ENCODE peak calls at places on chromosomes 6 and 20, in eight cellular contexts. One of them, this sample, is unnamed.
A peak's percentile ranks its signal among the peaks of the same experiment; 100 is the strongest.

GRCh38 chr6:21107796-21108195 is 485.8 kb upstream of the SOX4 start:
- DNase-seq in GM13976: no peak
- DNase-seq in transverse colon: no peak
- DNase-seq in choroid plexus epithelial cell: no peak
- DNase-seq in CD4-positive, alpha-beta T cell: no peak
- DNase-seq in mucosa of descending colon: no peak
- DNase-seq in mammary epithelial cell: no peak
- DNase-seq in glutamatergic neuron: no peak
- DNase-seq in this sample: no peak

GRCh38 chr6:8047466-8048292 is 16.5 kb downstream of the BLOC1S5 start:
- DNase-seq in choroid plexus epithelial cell: peak; percentile 72
- DNase-seq in transverse colon: no peak
- DNase-seq in mucosa of descending colon: no peak
- DNase-seq in glutamatergic neuron: no peak
- DNase-seq in CD4-positive, alpha-beta T cell: no peak
- DNase-seq in mammary epithelial cell: no peak
- DNase-seq in GM13976: no peak
- DNase-seq in this sample: no peak

GRCh38 chr6:4743026-4743425 is 33.2 kb upstream of the CDYL start:
- DNase-seq in mucosa of descending colon: no peak
- DNase-seq in CD4-positive, alpha-beta T cell: no peak
- DNase-seq in mammary epithelial cell: no peak
- DNase-seq in choroid plexus epithelial cell: no peak
- DNase-seq in transverse colon: no peak
- DNase-seq in GM13976: no peak
- DNase-seq in glutamatergic neuron: no peak
- DNase-seq in this sample: no peak

GRCh38 chr6:154371337-154371736 is 14.7 kb upstream of the IPCEF1 start:
- DNase-seq in glutamatergic neuron: no peak
- DNase-seq in mammary epithelial cell: no peak
- DNase-seq in transverse colon: no peak
- DNase-seq in choroid plexus epithelial cell: no peak
- DNase-seq in mucosa of descending colon: no peak
- DNase-seq in CD4-positive, alpha-beta T cell: no peak
- DNase-seq in GM13976: no peak
- DNase-seq in this sample: no peak

GRCh38 chr6:5215181-5215580 is 45.6 kb downstream of the LYRM4 start:
- DNase-seq in transverse colon: no peak
- DNase-seq in mammary epithelial cell: no peak
- DNase-seq in CD4-positive, alpha-beta T cell: no peak
- DNase-seq in GM13976: no peak
- DNase-seq in choroid plexus epithelial cell: no peak
- DNase-seq in mucosa of descending colon: no peak
- DNase-seq in glutamatergic neuron: no peak
- DNase-seq in this sample: no peak

GRCh38 chr6:101818056-101818455 is 424.5 kb downstream of the GRIK2 start:
- DNase-seq in transverse colon: no peak
- DNase-seq in GM13976: no peak
- DNase-seq in glutamatergic neuron: no peak
- DNase-seq in choroid plexus epithelial cell: no peak
- DNase-seq in mammary epithelial cell: no peak
- DNase-seq in CD4-positive, alpha-beta T cell: no peak
- DNase-seq in mucosa of descending colon: no peak
- DNase-seq in this sample: no peak

GRCh38 chr20:1568166-1568490 is 10.6 kb upstream of the SIRPD start:
- DNase-seq in GM13976: no peak
- DNase-seq in CD4-positive, alpha-beta T cell: no peak
- DNase-seq in mammary epithelial cell: no peak
- DNase-seq in glutamatergic neuron: no peak
- DNase-seq in choroid plexus epithelial cell: no peak
- DNase-seq in mucosa of descending colon: no peak
- DNase-seq in transverse colon: no peak
- DNase-seq in this sample: no peak

GRCh38 chr6:27893059-27893835 is 18.9 kb downstream of the OR2B2 start:
- DNase-seq in mammary epithelial cell: peak; percentile 97
- DNase-seq in choroid plexus epithelial cell: peak; percentile 98
- DNase-seq in mucosa of descending colon: peak; percentile 90
- DNase-seq in GM13976: peak; percentile 90
- DNase-seq in CD4-positive, alpha-beta T cell: peak; percentile 85
- DNase-seq in transverse colon: peak; percentile 93
- DNase-seq in glutamatergic neuron: peak; percentile 79
- DNase-seq in this sample: peak; percentile 50

GRCh38 chr20:24109008-24109407 is 120.4 kb upstream of the GGTLC1 start:
- DNase-seq in CD4-positive, alpha-beta T cell: no peak
- DNase-seq in transverse colon: peak; percentile 13
- DNase-seq in glutamatergic neuron: no peak
- DNase-seq in GM13976: no peak
- DNase-seq in mammary epithelial cell: no peak
- DNase-seq in mucosa of descending colon: no peak
- DNase-seq in choroid plexus epithelial cell: no peak
- DNase-seq in this sample: no peak

GRCh38 chr6:41548098-41548840 is 2.1 kb downstream of the FOXP4 start:
- DNase-seq in GM13976: peak; percentile 74
- DNase-seq in mammary epithelial cell: no peak
- DNase-seq in transverse colon: peak; percentile 26
- DNase-seq in choroid plexus epithelial cell: no peak
- DNase-seq in glutamatergic neuron: no peak
- DNase-seq in CD4-positive, alpha-beta T cell: peak; percentile 15
- DNase-seq in mucosa of descending colon: peak; percentile 41
- DNase-seq in this sample: no peak

GRCh38 chr6:125700591-125701353 is 48.7 kb upstream of the HEY2 start:
- DNase-seq in mucosa of descending colon: no peak
- DNase-seq in CD4-positive, alpha-beta T cell: no peak
- DNase-seq in GM13976: no peak
- DNase-seq in glutamatergic neuron: no peak
- DNase-seq in choroid plexus epithelial cell: no peak
- DNase-seq in mammary epithelial cell: no peak
- DNase-seq in transverse colon: no peak
- DNase-seq in this sample: no peak

GRCh38 chr20:19301843-19302242 is 89.4 kb downstream of the SLC24A3 start:
- DNase-seq in choroid plexus epithelial cell: no peak
- DNase-seq in mucosa of descending colon: no peak
- DNase-seq in glutamatergic neuron: no peak
- DNase-seq in mammary epithelial cell: no peak
- DNase-seq in transverse colon: no peak
- DNase-seq in GM13976: no peak
- DNase-seq in CD4-positive, alpha-beta T cell: no peak
- DNase-seq in this sample: no peak

GRCh38 chr6:127816643-127817042 is 84.2 kb downstream of the THEMIS start:
- DNase-seq in mucosa of descending colon: no peak
- DNase-seq in mammary epithelial cell: no peak
- DNase-seq in choroid plexus epithelial cell: no peak
- DNase-seq in GM13976: no peak
- DNase-seq in CD4-positive, alpha-beta T cell: no peak
- DNase-seq in glutamatergic neuron: no peak
- DNase-seq in transverse colon: no peak
- DNase-seq in this sample: no peak

DNA sequence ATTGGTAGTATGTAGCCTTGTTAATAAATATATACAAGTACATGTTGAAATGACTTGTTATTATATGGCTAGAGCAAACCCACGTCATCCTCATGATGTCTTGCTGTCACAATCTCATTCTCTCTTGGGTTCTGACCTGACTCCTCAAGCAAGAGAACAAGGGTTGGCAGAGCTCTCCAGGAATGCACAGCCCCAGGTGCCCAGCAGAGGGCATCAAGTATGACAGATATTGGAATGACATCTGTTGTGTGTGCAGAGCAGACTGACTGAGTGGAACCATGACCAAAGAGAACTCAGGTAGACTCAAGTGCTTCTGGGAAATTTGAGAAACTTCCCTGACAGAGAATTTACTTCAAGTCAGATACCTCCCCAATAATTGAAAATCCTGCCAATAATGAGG is 90.6 kb downstream of the PAX1 start:
- DNase-seq in GM13976: no peak
- DNase-seq in mucosa of descending colon: no peak
- DNase-seq in glutamatergic neuron: no peak
- DNase-seq in choroid plexus epithelial cell: no peak
- DNase-seq in transverse colon: no peak
- DNase-seq in mammary epithelial cell: no peak
- DNase-seq in CD4-positive, alpha-beta T cell: no peak
- DNase-seq in this sample: no peak
- TF ChIP-seq CTCF in GM13976: peak; percentile 10
- TF ChIP-seq CTCF in mucosa of descending colon: no peak
- TF ChIP-seq CTCF in glutamatergic neuron: no peak
- TF ChIP-seq CTCF in choroid plexus epithelial cell: no peak
- TF ChIP-seq CTCF in transverse colon: no peak
- TF ChIP-seq CTCF in mammary epithelial cell: peak; percentile 12
- TF ChIP-seq CTCF in CD4-positive, alpha-beta T cell: no peak
- TF ChIP-seq CTCF in this sample: no peak

GRCh38 chr6:56765494-56765893 is 122.8 kb upstream of the DST start:
- DNase-seq in CD4-positive, alpha-beta T cell: no peak
- DNase-seq in glutamatergic neuron: no peak
- DNase-seq in GM13976: no peak
- DNase-seq in choroid plexus epithelial cell: no peak
- DNase-seq in transverse colon: no peak
- DNase-seq in mucosa of descending colon: no peak
- DNase-seq in mammary epithelial cell: no peak
- DNase-seq in this sample: no peak

GRCh38 chr6:56760842-56761241 is 118.2 kb upstream of the DST start:
- DNase-seq in CD4-positive, alpha-beta T cell: no peak
- DNase-seq in GM13976: no peak
- DNase-seq in mucosa of descending colon: no peak
- DNase-seq in choroid plexus epithelial cell: no peak
- DNase-seq in glutamatergic neuron: no peak
- DNase-seq in transverse colon: no peak
- DNase-seq in mammary epithelial cell: peak; percentile 86
- DNase-seq in this sample: no peak

GRCh38 chr6:56766806-56767178 is 124.1 kb upstream of the DST start:
- DNase-seq in glutamatergic neuron: no peak
- DNase-seq in choroid plexus epithelial cell: peak; percentile 90
- DNase-seq in GM13976: peak; percentile 52
- DNase-seq in CD4-positive, alpha-beta T cell: no peak
- DNase-seq in transverse colon: no peak
- DNase-seq in mammary epithelial cell: peak; percentile 92
- DNase-seq in mucosa of descending colon: no peak
- DNase-seq in this sample: no peak

GRCh38 chr6:56766139-56766805 is 123.6 kb upstream of the DST start:
- DNase-seq in choroid plexus epithelial cell: no peak
- DNase-seq in transverse colon: no peak
- DNase-seq in mammary epithelial cell: no peak
- DNase-seq in glutamatergic neuron: no peak
- DNase-seq in CD4-positive, alpha-beta T cell: no peak
- DNase-seq in mucosa of descending colon: no peak
- DNase-seq in GM13976: no peak
- DNase-seq in this sample: no peak

GRCh38 chr6:56764081-56764566 is 121.4 kb upstream of the DST start:
- DNase-seq in glutamatergic neuron: no peak
- DNase-seq in mammary epithelial cell: peak; percentile 62
- DNase-seq in choroid plexus epithelial cell: peak; percentile 74
- DNase-seq in GM13976: no peak
- DNase-seq in mucosa of descending colon: no peak
- DNase-seq in CD4-positive, alpha-beta T cell: no peak
- DNase-seq in transverse colon: no peak
- DNase-seq in this sample: no peak
- TF ChIP-seq CTCF in glutamatergic neuron: peak; percentile 22
- TF ChIP-seq CTCF in mammary epithelial cell: peak; percentile 63
- TF ChIP-seq CTCF in choroid plexus epithelial cell: peak; percentile 63
- TF ChIP-seq CTCF in GM13976: peak; percentile 26
- TF ChIP-seq CTCF in mucosa of descending colon: no peak
- TF ChIP-seq CTCF in CD4-positive, alpha-beta T cell: no peak
- TF ChIP-seq CTCF in transverse colon: peak; percentile 27
- TF ChIP-seq CTCF in this sample: no peak

DNA sequence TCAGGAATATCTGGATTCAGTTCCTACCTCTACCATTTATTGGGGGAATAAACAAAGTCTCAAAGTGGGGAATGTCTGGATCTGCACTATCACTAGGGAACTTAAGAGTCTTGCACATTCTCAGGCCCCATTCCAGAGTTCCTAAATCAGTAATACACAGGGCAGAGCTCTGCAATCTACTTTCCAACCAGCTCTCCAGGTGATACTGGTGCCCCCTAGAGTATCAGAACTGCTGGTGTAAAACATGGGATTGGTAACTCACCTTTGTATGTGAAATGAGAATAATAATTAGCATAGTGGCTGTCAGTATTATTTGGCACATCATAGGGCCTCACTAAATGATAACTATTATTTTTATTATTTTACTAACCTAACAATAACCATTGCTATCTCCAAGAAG is 278.8 kb upstream of the IMPG1 start:
- DNase-seq in mucosa of descending colon: no peak
- DNase-seq in GM13976: no peak
- DNase-seq in transverse colon: no peak
- DNase-seq in choroid plexus epithelial cell: no peak
- DNase-seq in mammary epithelial cell: peak; percentile 6
- DNase-seq in glutamatergic neuron: no peak
- DNase-seq in CD4-positive, alpha-beta T cell: no peak
- DNase-seq in this sample: no peak
- TF ChIP-seq CTCF in mucosa of descending colon: no peak
- TF ChIP-seq CTCF in GM13976: no peak
- TF ChIP-seq CTCF in transverse colon: no peak
- TF ChIP-seq CTCF in choroid plexus epithelial cell: no peak
- TF ChIP-seq CTCF in mammary epithelial cell: peak; percentile 29
- TF ChIP-seq CTCF in glutamatergic neuron: no peak
- TF ChIP-seq CTCF in CD4-positive, alpha-beta T cell: no peak
- TF ChIP-seq CTCF in this sample: no peak

GRCh38 chr6:148459228-148459627 is 116.6 kb downstream of the SASH1 start:
- DNase-seq in GM13976: no peak
- DNase-seq in transverse colon: no peak
- DNase-seq in choroid plexus epithelial cell: no peak
- DNase-seq in mammary epithelial cell: no peak
- DNase-seq in mucosa of descending colon: no peak
- DNase-seq in CD4-positive, alpha-beta T cell: no peak
- DNase-seq in glutamatergic neuron: no peak
- DNase-seq in this sample: no peak

GRCh38 chr6:148462203-148462602 is 119.6 kb downstream of the SASH1 start:
- DNase-seq in GM13976: no peak
- DNase-seq in choroid plexus epithelial cell: peak; percentile 44
- DNase-seq in mammary epithelial cell: no peak
- DNase-seq in mucosa of descending colon: no peak
- DNase-seq in glutamatergic neuron: no peak
- DNase-seq in CD4-positive, alpha-beta T cell: no peak
- DNase-seq in transverse colon: no peak
- DNase-seq in this sample: no peak

GRCh38 chr6:148464319-148465010 is 121.8 kb downstream of the SASH1 start:
- DNase-seq in mucosa of descending colon: peak; percentile 57
- DNase-seq in mammary epithelial cell: peak; percentile 42
- DNase-seq in glutamatergic neuron: peak; percentile 74
- DNase-seq in transverse colon: peak; percentile 69
- DNase-seq in CD4-positive, alpha-beta T cell: peak; percentile 27
- DNase-seq in GM13976: peak; percentile 65
- DNase-seq in choroid plexus epithelial cell: peak; percentile 87
- DNase-seq in this sample: peak; percentile 55

GRCh38 chr6:148463671-148464070 is 121.0 kb downstream of the SASH1 start:
- DNase-seq in mammary epithelial cell: no peak
- DNase-seq in choroid plexus epithelial cell: peak; percentile 62
- DNase-seq in CD4-positive, alpha-beta T cell: no peak
- DNase-seq in mucosa of descending colon: no peak
- DNase-seq in glutamatergic neuron: no peak
- DNase-seq in transverse colon: no peak
- DNase-seq in GM13976: no peak
- DNase-seq in this sample: no peak

DNA sequence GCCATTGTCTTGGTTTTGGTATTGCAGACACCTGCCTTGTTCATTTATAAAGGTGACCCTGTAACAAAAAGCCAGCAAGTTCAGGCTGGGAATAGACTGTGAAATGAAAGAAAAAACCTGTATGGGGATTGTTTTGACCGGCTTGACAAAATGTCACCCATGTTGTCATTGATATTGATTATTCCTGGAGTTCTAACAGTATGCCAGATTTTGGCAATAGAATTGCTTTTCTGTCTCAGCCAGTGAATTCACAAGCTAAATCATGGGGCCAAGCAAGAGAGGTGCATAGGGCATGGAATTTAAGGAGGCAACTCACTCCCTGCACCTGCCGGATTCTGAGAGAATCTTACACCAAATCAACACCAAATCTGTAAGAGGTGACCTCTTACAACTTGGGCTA is 118.6 kb downstream of the SASH1 start:
- DNase-seq in GM13976: no peak
- DNase-seq in choroid plexus epithelial cell: no peak
- DNase-seq in mammary epithelial cell: no peak
- DNase-seq in transverse colon: no peak
- DNase-seq in CD4-positive, alpha-beta T cell: no peak
- DNase-seq in mucosa of descending colon: no peak
- DNase-seq in glutamatergic neuron: no peak
- DNase-seq in this sample: no peak
- TF ChIP-seq CTCF in GM13976: no peak
- TF ChIP-seq CTCF in choroid plexus epithelial cell: no peak
- TF ChIP-seq CTCF in mammary epithelial cell: no peak
- TF ChIP-seq CTCF in transverse colon: no peak
- TF ChIP-seq CTCF in CD4-positive, alpha-beta T cell: no peak
- TF ChIP-seq CTCF in mucosa of descending colon: no peak
- TF ChIP-seq CTCF in glutamatergic neuron: no peak
- TF ChIP-seq CTCF in this sample: no peak